ENCODE peak calls at places on chromosomes 5 and 9, in ten cellular contexts. One of them, this sample, is unnamed. For H3K4me1, the result is how much of the 10 kb centered on the place peaks cover.

GRCh38 chr9:124449381-124450151 is 685 bp upstream of the ADGRD2 start:
- DNase-seq in upper lobe of right lung: peak
- DNase-seq in IMR-90: no peak
- DNase-seq in SK-N-SH: peak
- DNase-seq in endothelial cell of umbilical vein: no peak
- DNase-seq in thoracic aorta: no peak
- DNase-seq in psoas muscle: no peak
- DNase-seq in MM.1S: no peak
- DNase-seq in PC-3: no peak
- DNase-seq in heart right ventricle: no peak
- DNase-seq in this sample: no peak

GRCh38 chr9:69831621-69832020 is 11.0 kb downstream of the CFAP95 start:
- DNase-seq in upper lobe of right lung: no peak
- DNase-seq in IMR-90: no peak
- DNase-seq in SK-N-SH: no peak
- DNase-seq in endothelial cell of umbilical vein: no peak
- DNase-seq in thoracic aorta: no peak
- DNase-seq in psoas muscle: no peak
- DNase-seq in MM.1S: no peak
- DNase-seq in PC-3: no peak
- DNase-seq in heart right ventricle: no peak
- DNase-seq in this sample: no peak

GRCh38 chr5:76724871-76725270 is 8.9 kb downstream of the F2R start:
- DNase-seq in upper lobe of right lung: no peak
- DNase-seq in IMR-90: peak
- DNase-seq in SK-N-SH: no peak
- DNase-seq in endothelial cell of umbilical vein: no peak
- DNase-seq in thoracic aorta: no peak
- DNase-seq in psoas muscle: no peak
- DNase-seq in MM.1S: no peak
- DNase-seq in PC-3: no peak
- DNase-seq in heart right ventricle: no peak
- DNase-seq in this sample: peak

GRCh38 chr9:70506159-70506558 is 91.7 kb upstream of the KLF9 start:
- DNase-seq in upper lobe of right lung: no peak
- DNase-seq in IMR-90: no peak
- DNase-seq in SK-N-SH: no peak
- DNase-seq in endothelial cell of umbilical vein: no peak
- DNase-seq in thoracic aorta: no peak
- DNase-seq in psoas muscle: no peak
- DNase-seq in MM.1S: no peak
- DNase-seq in PC-3: no peak
- DNase-seq in heart right ventricle: no peak
- DNase-seq in this sample: peak

GRCh38 chr9:89978185-89978584 is 373.4 kb downstream of the GADD45G start:
- DNase-seq in upper lobe of right lung: no peak
- DNase-seq in IMR-90: peak
- DNase-seq in SK-N-SH: no peak
- DNase-seq in endothelial cell of umbilical vein: no peak
- DNase-seq in thoracic aorta: no peak
- DNase-seq in psoas muscle: no peak
- DNase-seq in MM.1S: no peak
- DNase-seq in PC-3: peak
- DNase-seq in heart right ventricle: no peak
- DNase-seq in this sample: no peak

GRCh38 chr5:115785395-115786009 is 31.0 kb downstream of the CDO1 start:
- DNase-seq in upper lobe of right lung: no peak
- DNase-seq in IMR-90: no peak
- DNase-seq in SK-N-SH: no peak
- DNase-seq in endothelial cell of umbilical vein: no peak
- DNase-seq in thoracic aorta: no peak
- DNase-seq in psoas muscle: no peak
- DNase-seq in MM.1S: no peak
- DNase-seq in PC-3: no peak
- DNase-seq in heart right ventricle: no peak
- DNase-seq in this sample: no peak

GRCh38 chr9:109781086-109781485 is 1.1 kb downstream of the PALM2AKAP2 start:
- DNase-seq in upper lobe of right lung: no peak
- DNase-seq in IMR-90: no peak
- DNase-seq in SK-N-SH: no peak
- DNase-seq in endothelial cell of umbilical vein: no peak
- DNase-seq in thoracic aorta: no peak
- DNase-seq in psoas muscle: no peak
- DNase-seq in MM.1S: no peak
- DNase-seq in PC-3: no peak
- DNase-seq in heart right ventricle: no peak
- DNase-seq in this sample: no peak

GRCh38 chr5:35202319-35203111 is 27.8 kb downstream of the PRLR start:
- DNase-seq in upper lobe of right lung: no peak
- DNase-seq in IMR-90: peak
- DNase-seq in SK-N-SH: peak
- DNase-seq in endothelial cell of umbilical vein: peak
- DNase-seq in thoracic aorta: no peak
- DNase-seq in psoas muscle: no peak
- DNase-seq in MM.1S: no peak
- DNase-seq in PC-3: peak
- DNase-seq in heart right ventricle: peak
- DNase-seq in this sample: peak

GRCh38 chr9:80025131-80025530 is 453.4 kb downstream of the TLE4 start:
- DNase-seq in upper lobe of right lung: no peak
- DNase-seq in IMR-90: no peak
- DNase-seq in SK-N-SH: no peak
- DNase-seq in endothelial cell of umbilical vein: no peak
- DNase-seq in thoracic aorta: no peak
- DNase-seq in psoas muscle: no peak
- DNase-seq in MM.1S: no peak
- DNase-seq in PC-3: no peak
- DNase-seq in heart right ventricle: no peak
- DNase-seq in this sample: no peak

GRCh38 chr5:145077028-145077427 is 758.1 kb downstream of the PRELID2 start:
- DNase-seq in upper lobe of right lung: no peak
- DNase-seq in IMR-90: no peak
- DNase-seq in SK-N-SH: no peak
- DNase-seq in endothelial cell of umbilical vein: no peak
- DNase-seq in thoracic aorta: no peak
- DNase-seq in psoas muscle: no peak
- DNase-seq in MM.1S: no peak
- DNase-seq in PC-3: no peak
- DNase-seq in heart right ventricle: no peak
- DNase-seq in this sample: no peak

GRCh38 chr9:136807281-136808074 is at the start of gene RABL6:
- DNase-seq in upper lobe of right lung: peak
- DNase-seq in IMR-90: peak
- DNase-seq in SK-N-SH: peak
- DNase-seq in endothelial cell of umbilical vein: peak
- DNase-seq in thoracic aorta: no peak
- DNase-seq in psoas muscle: peak
- DNase-seq in MM.1S: peak
- DNase-seq in PC-3: peak
- DNase-seq in heart right ventricle: peak
- DNase-seq in this sample: no peak

GRCh38 chr5:175738595-175739133 is 80.8 kb downstream of the HRH2 start:
- DNase-seq in upper lobe of right lung: no peak
- DNase-seq in IMR-90: no peak
- DNase-seq in SK-N-SH: no peak
- DNase-seq in endothelial cell of umbilical vein: no peak
- DNase-seq in thoracic aorta: no peak
- DNase-seq in psoas muscle: no peak
- DNase-seq in MM.1S: no peak
- DNase-seq in PC-3: no peak
- DNase-seq in heart right ventricle: no peak
- DNase-seq in this sample: no peak

GRCh38 chr5:17217421-17218352 is at the start of gene BASP1:
- DNase-seq in upper lobe of right lung: peak
- DNase-seq in IMR-90: peak
- DNase-seq in SK-N-SH: peak
- DNase-seq in endothelial cell of umbilical vein: peak
- DNase-seq in thoracic aorta: peak
- DNase-seq in psoas muscle: peak
- DNase-seq in MM.1S: peak
- DNase-seq in PC-3: peak
- DNase-seq in heart right ventricle: peak
- DNase-seq in this sample: no peak

GRCh38 chr5:150815010-150815409 is 31.3 kb upstream of the IRGM start:
- DNase-seq in upper lobe of right lung: no peak
- DNase-seq in IMR-90: no peak
- DNase-seq in SK-N-SH: no peak
- DNase-seq in endothelial cell of umbilical vein: no peak
- DNase-seq in thoracic aorta: no peak
- DNase-seq in psoas muscle: no peak
- DNase-seq in MM.1S: no peak
- DNase-seq in PC-3: no peak
- DNase-seq in heart right ventricle: no peak
- DNase-seq in this sample: no peak

GRCh38 chr5:150816946-150817345 is 29.4 kb upstream of the IRGM start:
- DNase-seq in upper lobe of right lung: no peak
- DNase-seq in IMR-90: no peak
- DNase-seq in SK-N-SH: no peak
- DNase-seq in endothelial cell of umbilical vein: no peak
- DNase-seq in thoracic aorta: no peak
- DNase-seq in psoas muscle: no peak
- DNase-seq in MM.1S: no peak
- DNase-seq in PC-3: no peak
- DNase-seq in heart right ventricle: no peak
- DNase-seq in this sample: no peak
- H3K4me1 ChIP-seq in upper lobe of right lung: under half
- H3K4me1 ChIP-seq in IMR-90: under half
- H3K4me1 ChIP-seq in SK-N-SH: under half
- H3K4me1 ChIP-seq in endothelial cell of umbilical vein: under half
- H3K4me1 ChIP-seq in thoracic aorta: under half
- H3K4me1 ChIP-seq in psoas muscle: under half
- H3K4me1 ChIP-seq in MM.1S: under half
- H3K4me1 ChIP-seq in PC-3: under half
- H3K4me1 ChIP-seq in heart right ventricle: under half
- H3K4me1 ChIP-seq in this sample: under half

GRCh38 chr9:116359958-116360357 is 206.4 kb downstream of the PAPPA start:
- DNase-seq in upper lobe of right lung: no peak
- DNase-seq in IMR-90: no peak
- DNase-seq in SK-N-SH: no peak
- DNase-seq in endothelial cell of umbilical vein: no peak
- DNase-seq in thoracic aorta: no peak
- DNase-seq in psoas muscle: no peak
- DNase-seq in MM.1S: no peak
- DNase-seq in PC-3: no peak
- DNase-seq in heart right ventricle: peak
- DNase-seq in this sample: no peak
- TF ChIP-seq CTCF in upper lobe of right lung: no peak
- TF ChIP-seq CTCF in IMR-90: no peak
- TF ChIP-seq CTCF in SK-N-SH: no peak
- TF ChIP-seq CTCF in endothelial cell of umbilical vein: no peak
- TF ChIP-seq CTCF in thoracic aorta: no peak
- TF ChIP-seq CTCF in psoas muscle: no peak
- TF ChIP-seq CTCF in MM.1S: no peak
- TF ChIP-seq CTCF in PC-3: no peak
- TF ChIP-seq CTCF in heart right ventricle: no peak
- TF ChIP-seq CTCF in this sample: no peak

DNA sequence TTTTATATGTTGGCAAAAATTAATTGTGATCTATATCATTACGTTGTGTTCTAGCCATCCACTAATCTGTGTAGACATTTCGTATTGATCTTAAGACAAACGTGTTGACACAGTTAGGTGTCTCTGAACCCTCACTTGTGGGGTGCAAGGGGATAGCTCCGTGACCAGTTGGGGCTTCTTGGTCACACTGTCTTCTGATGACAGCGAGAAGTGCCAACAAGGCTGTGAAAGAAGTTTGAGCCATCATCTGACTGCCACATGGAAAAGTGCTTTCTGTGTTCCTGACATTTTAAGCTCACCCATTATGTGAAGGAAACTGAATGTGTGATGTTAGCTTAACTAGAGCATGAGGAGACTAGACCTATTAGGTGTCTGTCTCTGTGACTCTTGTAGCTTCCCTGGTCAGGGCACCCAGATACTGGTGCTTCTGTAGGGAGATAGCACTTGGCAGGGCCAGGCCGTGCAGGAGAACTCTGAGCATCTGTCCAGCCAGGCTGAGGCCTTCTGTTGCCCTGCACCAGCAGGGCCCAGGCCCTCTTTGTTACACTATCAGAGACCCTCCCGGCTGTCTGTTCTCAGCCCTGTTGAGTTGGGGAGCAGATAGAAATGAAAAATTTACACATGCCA is 52.8 kb upstream of the PHF2 start:
- DNase-seq in upper lobe of right lung: no peak
- DNase-seq in IMR-90: no peak
- DNase-seq in SK-N-SH: no peak
- DNase-seq in endothelial cell of umbilical vein: no peak
- DNase-seq in thoracic aorta: no peak
- DNase-seq in psoas muscle: no peak
- DNase-seq in MM.1S: no peak
- DNase-seq in PC-3: no peak
- DNase-seq in heart right ventricle: no peak
- DNase-seq in this sample: no peak
- H3K4me1 ChIP-seq in upper lobe of right lung: under half
- H3K4me1 ChIP-seq in IMR-90: under half
- H3K4me1 ChIP-seq in SK-N-SH: under half
- H3K4me1 ChIP-seq in endothelial cell of umbilical vein: under half
- H3K4me1 ChIP-seq in thoracic aorta: under half
- H3K4me1 ChIP-seq in psoas muscle: under half
- H3K4me1 ChIP-seq in MM.1S: under half
- H3K4me1 ChIP-seq in PC-3: under half
- H3K4me1 ChIP-seq in heart right ventricle: under half
- H3K4me1 ChIP-seq in this sample: under half

DNA sequence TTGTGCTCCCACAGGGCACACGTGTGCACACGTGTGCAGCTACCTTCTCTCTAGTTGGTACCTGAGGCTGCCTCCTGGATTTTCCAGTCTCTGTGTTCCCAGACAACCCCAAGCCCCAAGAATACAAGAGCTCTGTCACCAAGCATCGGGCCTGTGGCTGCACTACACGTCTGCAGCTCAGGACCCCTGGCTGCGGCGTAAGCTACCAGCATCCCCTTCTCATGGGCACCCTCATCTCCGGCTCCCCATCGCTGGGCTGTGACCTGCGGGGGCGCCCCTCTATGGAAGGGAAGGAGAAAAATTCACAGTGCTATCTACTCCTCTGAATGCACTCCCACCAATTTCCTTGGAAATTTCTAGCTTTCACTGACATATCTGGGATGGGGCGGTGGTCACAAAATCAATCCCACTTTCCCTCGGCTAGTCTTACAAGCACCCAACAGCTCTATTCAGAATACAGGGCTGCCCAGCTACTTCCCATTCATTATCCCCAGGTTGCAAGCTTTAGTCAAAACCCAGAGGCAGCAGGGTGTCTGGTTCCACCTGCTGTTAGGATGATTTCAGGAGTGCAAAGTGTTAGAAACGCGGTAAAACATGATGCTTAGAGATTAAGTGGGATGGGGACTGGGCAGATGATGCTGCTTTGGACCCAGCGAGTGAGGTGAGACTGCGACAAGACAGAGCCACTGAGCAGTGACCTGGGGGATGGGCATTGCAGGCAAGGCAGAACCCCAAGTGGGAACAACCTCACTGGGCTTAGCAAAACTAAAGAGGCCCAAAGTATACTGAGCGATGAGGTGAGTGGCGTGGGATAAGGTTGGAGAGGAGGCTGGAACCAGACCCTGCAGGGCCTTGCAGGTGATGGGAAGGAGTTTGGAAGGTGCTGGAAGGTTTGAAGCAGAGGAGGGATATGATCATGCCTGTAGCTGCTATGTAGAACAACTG is 121.7 kb downstream of the KCNIP1 start:
- DNase-seq in upper lobe of right lung: peak
- DNase-seq in IMR-90: no peak
- DNase-seq in SK-N-SH: no peak
- DNase-seq in endothelial cell of umbilical vein: no peak
- DNase-seq in thoracic aorta: no peak
- DNase-seq in psoas muscle: no peak
- DNase-seq in MM.1S: no peak
- DNase-seq in PC-3: no peak
- DNase-seq in heart right ventricle: no peak
- DNase-seq in this sample: no peak
- TF ChIP-seq CTCF in upper lobe of right lung: no peak
- TF ChIP-seq CTCF in IMR-90: no peak
- TF ChIP-seq CTCF in SK-N-SH: no peak
- TF ChIP-seq CTCF in endothelial cell of umbilical vein: no peak
- TF ChIP-seq CTCF in thoracic aorta: no peak
- TF ChIP-seq CTCF in psoas muscle: no peak
- TF ChIP-seq CTCF in MM.1S: no peak
- TF ChIP-seq CTCF in PC-3: peak
- TF ChIP-seq CTCF in heart right ventricle: no peak
- TF ChIP-seq CTCF in this sample: no peak